ENCODE peak calls at places on chromosomes 12 and 14, in ten cellular contexts. A is Caco-2; W is aorta; Z is psoas muscle; Q is fibroblast of lung; N is tibial artery; C is neuronal stem cell; P is stomach; O is effector memory CD4-positive, alpha-beta T cell; L is CD8-positive, alpha-beta memory T cell. B is an unnamed sample. For H3K9me3, the result is how much of the 10 kb centered on the place peaks cover.

GRCh38 chr12:56271031-56271430 is 4.3 kb downstream of the COQ10A start:
- DNase-seq in A (no peak), W (no peak), Z (no peak), Q (peak), N (no peak), C (no peak), P (no peak), O (no peak), L (no peak), B (no peak)

GRCh38 chr12:16515666-16516065 is 90.3 kb downstream of the LMO3 start:
- DNase-seq in A (no peak), W (no peak), Z (peak), Q (peak), N (no peak), C (no peak), P (no peak), O (no peak), L (no peak), B (no peak)

GRCh38 chr12:6462234-6462995 is 8.1 kb downstream of the VAMP1 start:
- DNase-seq in A (no peak), W (no peak), Z (no peak), Q (no peak), N (no peak), C (no peak), P (no peak), O (peak), L (peak), B (no peak)

GRCh38 chr12:53601296-53601847 is 24.8 kb downstream of the ATF7 start:
- DNase-seq in A (no peak), W (no peak), Z (no peak), Q (no peak), N (no peak), C (no peak), P (no peak), O (no peak), L (no peak), B (no peak)

GRCh38 chr12:120902846-120903381 is 1.2 kb downstream of the SPPL3 start:
- DNase-seq in A (no peak), W (no peak), Z (no peak), Q (no peak), N (no peak), C (no peak), P (no peak), O (no peak), L (no peak), B (no peak)

GRCh38 chr14:104590240-104590965 is 10.8 kb downstream of the C14orf180 start:
- DNase-seq in A (no peak), W (no peak), Z (peak), Q (no peak), N (no peak), C (no peak), P (no peak), O (no peak), L (no peak), B (no peak)

GRCh38 chr14:94581127-94581999 is at the start of gene SERPINA5:
- DNase-seq in A (peak), W (peak), Z (peak), Q (peak), N (no peak), C (no peak), P (peak), O (no peak), L (no peak), B (peak)

GRCh38 chr12:99983721-99984258 is 946 bp downstream of the ANKS1B start:
- DNase-seq in A (peak), W (no peak), Z (no peak), Q (no peak), N (no peak), C (no peak), P (no peak), O (no peak), L (no peak), B (no peak)

GRCh38 chr12:104137175-104137901 is 672 bp downstream of the NFYB start:
- DNase-seq in A (peak), W (peak), Z (peak), Q (peak), N (peak), C (peak), P (peak), O (peak), L (peak), B (peak)

GRCh38 chr14:29463727-29464370 is 463.8 kb downstream of the PRKD1 start:
- DNase-seq in A (no peak), W (no peak), Z (no peak), Q (peak), N (no peak), C (no peak), P (no peak), O (no peak), L (no peak), B (no peak)
- H3K9me3 ChIP-seq in A (under half), W (under half), Z (under half), Q (under half), N (under half), C (under half), P (under half), O (under half), L (under half), B (under half)

GRCh38 chr14:26395726-26396125 is 202.1 kb downstream of the NOVA1 start:
- DNase-seq in A (no peak), W (no peak), Z (no peak), Q (no peak), N (no peak), C (no peak), P (no peak), O (no peak), L (no peak), B (no peak)
- H3K9me3 ChIP-seq in A (under half), W (under half), Z (under half), Q (under half), N (under half), C (under half), P (under half), O (under half), L (under half), B (under half)

DNA sequence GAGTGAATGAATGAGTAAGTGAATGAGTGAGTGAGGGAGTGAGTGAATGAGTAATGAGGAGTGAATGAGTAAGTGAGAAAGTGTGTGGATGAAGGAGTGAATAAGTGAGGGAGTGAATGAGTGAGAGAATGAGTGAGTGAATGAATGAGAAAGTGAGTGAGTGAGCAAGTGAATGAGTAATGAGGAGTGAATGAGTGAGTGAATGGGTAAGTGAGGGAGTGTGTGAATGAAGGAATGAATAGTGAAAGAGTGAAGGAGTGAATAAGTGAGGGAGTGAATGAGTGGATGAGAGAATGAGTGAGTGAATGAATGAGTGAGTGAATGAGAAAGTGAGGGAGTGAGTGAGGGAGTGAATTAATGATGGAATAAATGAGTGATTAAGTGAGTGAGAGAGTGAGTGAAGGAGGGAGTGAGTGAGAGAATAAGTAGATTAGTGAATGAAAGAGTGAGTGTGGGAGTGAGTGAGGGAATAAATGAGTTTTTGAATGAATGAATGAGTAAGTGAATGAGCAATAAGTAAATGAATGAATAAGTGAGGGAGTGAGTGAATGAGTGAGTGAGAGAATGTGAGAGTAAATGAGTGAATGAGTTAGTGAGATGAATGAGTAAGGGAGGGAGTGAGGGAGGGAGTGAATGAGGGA is 364.5 kb downstream of the ADGRD1 start:
- DNase-seq in A (no peak), W (no peak), Z (no peak), Q (no peak), N (no peak), C (no peak), P (no peak), O (no peak), L (no peak), B (no peak)
- H3K9me3 ChIP-seq in A (under half), W (under half), Z (under half), Q (under half), N (under half), C (under half), P (under half), O (under half), L (under half), B (under half)

DNA sequence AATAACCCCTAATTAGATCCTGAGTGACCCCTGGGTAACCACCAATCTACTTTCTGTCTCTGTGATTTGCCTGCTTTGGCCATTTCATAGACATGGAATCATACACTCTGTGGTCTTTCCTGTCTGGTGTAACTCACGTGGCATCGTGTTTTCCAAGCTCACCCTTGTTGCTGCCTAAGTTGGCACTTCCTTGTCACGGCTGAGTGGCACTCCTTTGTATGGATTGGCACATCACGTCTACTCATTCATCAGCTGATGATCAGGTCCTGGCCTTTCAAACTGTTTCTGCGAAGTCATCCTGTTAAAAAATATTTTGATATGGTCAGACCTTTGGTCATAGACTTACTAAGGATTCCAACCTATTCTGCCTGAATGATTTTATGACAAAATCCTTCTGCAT is 87.7 kb downstream of the GLT1D1 start:
- DNase-seq in A (no peak), W (no peak), Z (no peak), Q (no peak), N (no peak), C (no peak), P (no peak), O (no peak), L (no peak), B (no peak)
- H3K9me3 ChIP-seq in A (under half), W (under half), Z (under half), Q (under half), N (under half), C (under half), P (under half), O (under half), L (under half), B (under half)

GRCh38 chr14:48075487-48075886 is 400.1 kb upstream of the MDGA2 start:
- DNase-seq in A (no peak), W (no peak), Z (no peak), Q (no peak), N (no peak), C (no peak), P (no peak), O (no peak), L (no peak), B (no peak)
- H3K9me3 ChIP-seq in A (under half), W (under half), Z (under half), Q (under half), N (under half), C (under half), P (under half), O (under half), L (under half), B (under half)

GRCh38 chr14:105989746-105990302 is 463.4 kb downstream of the TMEM121 start:
- DNase-seq in A (no peak), W (no peak), Z (no peak), Q (no peak), N (no peak), C (no peak), P (no peak), O (no peak), L (no peak), B (no peak)

GRCh38 chr14:105982664-105983063 is 456.3 kb downstream of the TMEM121 start:
- DNase-seq in A (no peak), W (no peak), Z (no peak), Q (no peak), N (no peak), C (no peak), P (no peak), O (no peak), L (no peak), B (no peak)

GRCh38 chr14:105987563-105987962 is 461.2 kb downstream of the TMEM121 start:
- DNase-seq in A (no peak), W (no peak), Z (no peak), Q (no peak), N (no peak), C (no peak), P (no peak), O (no peak), L (no peak), B (no peak)

GRCh38 chr14:105986896-105987284 is 460.5 kb downstream of the TMEM121 start:
- DNase-seq in A (no peak), W (no peak), Z (no peak), Q (no peak), N (no peak), C (no peak), P (no peak), O (no peak), L (no peak), B (no peak)
- H3K9me3 ChIP-seq in A (under half), W (under half), Z (under half), Q (under half), N (under half), C (under half), P (under half), O (under half), L (under half), B (under half)

B was measured in adrenal gland.